ENCODE peak calls at places on chromosomes 4 and X, in four cellular contexts. B is SJSA1; G is stimulated activated CD8-positive, alpha-beta memory T cell treated with anti-CD3 and anti-CD28 coated beads, Interleukin-7, amount 100 ng/mL, for 1 hour; C is activated CD4-positive, alpha-beta T cell treated with anti-CD3 and anti-CD28 coated beads for 48 hours. Y is an unnamed sample.

GRCh38 chr4:108366716-108367115 is 198.0 kb upstream of the LEF1 start:
- DNase-seq in B (no peak), G (no peak), C (no peak), Y (no peak)

GRCh38 chrX:47560179-47560830 is 700 bp upstream of the ARAF start:
- DNase-seq in B (no peak), G (no peak), C (no peak), Y (no peak)

GRCh38 chrX:40380649-40381488 is 199.9 kb upstream of the ATP6AP2 start:
- DNase-seq in B (no peak), G (no peak), C (no peak), Y (no peak)

GRCh38 chr4:86302242-86302641 is 57.6 kb downstream of the MAPK10 start:
- DNase-seq in B (no peak), G (no peak), C (no peak), Y (no peak)

GRCh38 chrX:39439910-39440733 is 638.9 kb downstream of the MID1IP1 start:
- DNase-seq in B (no peak), G (no peak), C (peak), Y (peak)

GRCh38 chr4:80462537-80463207 is 127.1 kb downstream of the CFAP299 start:
- DNase-seq in B (no peak), G (no peak), C (no peak), Y (no peak)

GRCh38 chr4:184383497-184384055 is 90.8 kb downstream of the IRF2 start:
- DNase-seq in B (peak), G (no peak), C (no peak), Y (no peak)

GRCh38 chr4:13059015-13059414 is 425.1 kb downstream of the RAB28 start:
- DNase-seq in B (no peak), G (no peak), C (no peak), Y (no peak)

GRCh38 chr4:48801016-48801715 is 21.1 kb upstream of the FRYL start:
- DNase-seq in B (no peak), G (no peak), C (no peak), Y (no peak)

GRCh38 chrX:39605866-39606265 is 491.9 kb downstream of the BCOR start:
- DNase-seq in B (no peak), G (no peak), C (no peak), Y (no peak)

GRCh38 chrX:110108381-110108796 is 105.5 kb downstream of the TMEM164 start:
- DNase-seq in B (peak), G (no peak), C (no peak), Y (no peak)

GRCh38 chr4:156970501-156971167 is 965 bp downstream of the PDGFC start:
- DNase-seq in B (peak), G (no peak), C (peak), Y (no peak)

GRCh38 chr4:77804471-77804870 is 14.7 kb downstream of the CNOT6L start:
- DNase-seq in B (no peak), G (no peak), C (no peak), Y (no peak)

GRCh38 chr4:143653031-143653430 is 47.4 kb downstream of the FREM3 start:
- DNase-seq in B (no peak), G (no peak), C (no peak), Y (no peak)

GRCh38 chrX:87392369-87392768 is 125.2 kb upstream of the KLHL4 start:
- DNase-seq in B (no peak), G (no peak), C (no peak), Y (no peak)

GRCh38 chr4:138190452-138190858 is 51.7 kb downstream of the SLC7A11 start:
- DNase-seq in B (no peak), G (no peak), C (no peak), Y (no peak)

GRCh38 chr4:182206916-182207315 is 36.3 kb upstream of the TENM3 start:
- DNase-seq in B (peak), G (no peak), C (no peak), Y (no peak)

GRCh38 chrX:71938371-71938770 is 27.7 kb downstream of the NHSL2 start:
- DNase-seq in B (no peak), G (no peak), C (no peak), Y (no peak)

GRCh38 chrX:48802813-48803261 is 970 bp downstream of the HDAC6 start:
- DNase-seq in B (no peak), G (no peak), C (no peak), Y (no peak)

GRCh38 chr4:139522457-139522856 is 33.6 kb downstream of the SETD7 start:
- DNase-seq in B (no peak), G (no peak), C (no peak), Y (no peak)

GRCh38 chr4:182143086-182143821 is 99.9 kb upstream of the TENM3 start:
- DNase-seq in B (peak), G (no peak), C (peak), Y (no peak)

GRCh38 chrX:112738347-112739033 is 58.8 kb upstream of the LHFPL1 start:
- DNase-seq in B (no peak), G (no peak), C (peak), Y (peak)

GRCh38 chr4:121741751-121742150 is 23.2 kb downstream of the SMIM43 start:
- DNase-seq in B (no peak), G (no peak), C (no peak), Y (no peak)

GRCh38 chr4:119011607-119011988 is 122.9 kb downstream of the SYNPO2 start:
- DNase-seq in B (no peak), G (no peak), C (no peak), Y (no peak)

GRCh38 chr4:186820371-186820990 is 96.8 kb upstream of the FAT1 start:
- DNase-seq in B (no peak), G (no peak), C (no peak), Y (no peak)

GRCh38 chr4:112189754-112190153 is 41.8 kb upstream of the AP1AR start:
- DNase-seq in B (no peak), G (no peak), C (no peak), Y (no peak)

GRCh38 chr4:145602129-145602760 is 16.9 kb upstream of the MMAA start:
- DNase-seq in B (no peak), G (no peak), C (no peak), Y (no peak)

GRCh38 chrX:44474410-44474809 is 68.2 kb downstream of the FUNDC1 start:
- DNase-seq in B (no peak), G (no peak), C (no peak), Y (no peak)

GRCh38 chr4:73669410-73670183 is 49.4 kb upstream of the RASSF6 start:
- DNase-seq in B (no peak), G (no peak), C (no peak), Y (no peak)

GRCh38 chrX:41779058-41779564 is 55.1 kb downstream of the GPR82 start:
- DNase-seq in B (peak), G (no peak), C (no peak), Y (no peak)

GRCh38 chr4:173185832-173186545 is 17.4 kb downstream of the GALNT7 start:
- DNase-seq in B (no peak), G (no peak), C (no peak), Y (no peak)

GRCh38 chr4:89305712-89306437 is 1.7 kb downstream of the GPRIN3 start:
- DNase-seq in B (no peak), G (no peak), C (no peak), Y (peak)

GRCh38 chr4:184444953-184445309 is 29.4 kb downstream of the IRF2 start:
- DNase-seq in B (no peak), G (no peak), C (peak), Y (peak)

GRCh38 chr4:143178923-143179322 is 5.8 kb upstream of the USP38 start:
- DNase-seq in B (no peak), G (no peak), C (no peak), Y (no peak)

GRCh38 chrX:44675364-44676024 is 132.8 kb upstream of the FUNDC1 start:
- DNase-seq in B (peak), G (no peak), C (no peak), Y (no peak)

GRCh38 chr4:144557404-144557803 is 88.6 kb upstream of the HHIP start:
- DNase-seq in B (no peak), G (no peak), C (no peak), Y (no peak)

GRCh38 chrX:13569479-13570244 is at the start of gene EGFL6:
- DNase-seq in B (no peak), G (no peak), C (no peak), Y (no peak)

GRCh38 chr4:90403781-90404180 is 276.6 kb downstream of the CCSER1 start:
- DNase-seq in B (no peak), G (no peak), C (no peak), Y (no peak)

GRCh38 chr4:126213996-126214395 is 899.2 kb downstream of the FAT4 start:
- DNase-seq in B (no peak), G (no peak), C (no peak), Y (no peak)